ENCODE peak calls at places on chromosomes 1 and 21, in five cellular contexts. One of them, this sample, is unnamed. For H3K79me1, the result is how much of the 10 kb centered on the place peaks cover.

GRCh38 chr1:43021547-43022474 is 63.1 kb upstream of the SLC2A1 start:
- DNase-seq in H1: no peak
- DNase-seq in neuronal stem cell: no peak
- DNase-seq in mesenchymal stem cell: no peak
- DNase-seq in H9: no peak
- DNase-seq in this sample: no peak

GRCh38 chr1:225449261-225449660 is 21.4 kb upstream of the LBR start:
- DNase-seq in mesenchymal stem cell: no peak
- DNase-seq in neuronal stem cell: no peak
- DNase-seq in H9: no peak
- DNase-seq in H1: no peak
- DNase-seq in this sample: no peak

GRCh38 chr1:6099297-6099696 is 53.6 kb downstream of the KCNAB2 start:
- DNase-seq in H1: no peak
- DNase-seq in neuronal stem cell: no peak
- DNase-seq in mesenchymal stem cell: no peak
- DNase-seq in H9: no peak
- DNase-seq in this sample: no peak

GRCh38 chr1:9359898-9360297 is 67.2 kb downstream of the SPSB1 start:
- DNase-seq in H9: no peak
- DNase-seq in H1: no peak
- DNase-seq in mesenchymal stem cell: no peak
- DNase-seq in neuronal stem cell: no peak
- DNase-seq in this sample: no peak

GRCh38 chr1:28329395-28330153 is 734 bp downstream of the MED18 start:
- DNase-seq in H9: peak
- DNase-seq in mesenchymal stem cell: peak
- DNase-seq in H1: peak
- DNase-seq in neuronal stem cell: no peak
- DNase-seq in this sample: peak

GRCh38 chr1:12368646-12369045 is 138.8 kb downstream of the VPS13D start:
- DNase-seq in H1: no peak
- DNase-seq in H9: no peak
- DNase-seq in neuronal stem cell: no peak
- DNase-seq in mesenchymal stem cell: no peak
- DNase-seq in this sample: no peak

GRCh38 chr1:89953072-89953626 is 41.8 kb upstream of the ZNF326 start:
- DNase-seq in H9: peak
- DNase-seq in neuronal stem cell: no peak
- DNase-seq in mesenchymal stem cell: peak
- DNase-seq in H1: peak
- DNase-seq in this sample: peak

GRCh38 chr1:230972855-230973271 is 5.8 kb downstream of the TTC13 start:
- DNase-seq in H9: no peak
- DNase-seq in H1: no peak
- DNase-seq in mesenchymal stem cell: no peak
- DNase-seq in neuronal stem cell: no peak
- DNase-seq in this sample: peak

GRCh38 chr21:24123785-24124184 is 1483.5 kb downstream of the MRPL39 start:
- DNase-seq in H9: no peak
- DNase-seq in H1: no peak
- DNase-seq in neuronal stem cell: no peak
- DNase-seq in mesenchymal stem cell: no peak
- DNase-seq in this sample: peak

GRCh38 chr1:101148987-101149386 is 87.8 kb upstream of the S1PR1 start:
- DNase-seq in neuronal stem cell: no peak
- DNase-seq in H1: no peak
- DNase-seq in mesenchymal stem cell: no peak
- DNase-seq in H9: no peak
- DNase-seq in this sample: peak

GRCh38 chr1:202235856-202236837 is 42.5 kb downstream of the LGR6 start:
- DNase-seq in H9: peak
- DNase-seq in H1: peak
- DNase-seq in neuronal stem cell: peak
- DNase-seq in mesenchymal stem cell: peak
- DNase-seq in this sample: peak

GRCh38 chr1:41844255-41844654 is 74.5 kb downstream of the HIVEP3 start:
- DNase-seq in mesenchymal stem cell: no peak
- DNase-seq in H1: no peak
- DNase-seq in H9: no peak
- DNase-seq in neuronal stem cell: no peak
- DNase-seq in this sample: no peak

GRCh38 chr1:74474585-74474984 is 37.8 kb downstream of the LRRC53 start:
- DNase-seq in neuronal stem cell: no peak
- DNase-seq in H9: no peak
- DNase-seq in H1: no peak
- DNase-seq in mesenchymal stem cell: no peak
- DNase-seq in this sample: peak

GRCh38 chr1:196877964-196878363 is 9.9 kb upstream of the CFHR4 start:
- DNase-seq in H9: peak
- DNase-seq in neuronal stem cell: peak
- DNase-seq in H1: peak
- DNase-seq in mesenchymal stem cell: peak
- DNase-seq in this sample: peak

GRCh38 chr1:190098756-190099155 is 378.9 kb downstream of the BRINP3 start:
- DNase-seq in neuronal stem cell: no peak
- DNase-seq in H9: no peak
- DNase-seq in H1: no peak
- DNase-seq in mesenchymal stem cell: no peak
- DNase-seq in this sample: no peak

GRCh38 chr1:92291372-92291999 is 7.3 kb downstream of the GLMN start:
- DNase-seq in mesenchymal stem cell: peak
- DNase-seq in neuronal stem cell: no peak
- DNase-seq in H9: no peak
- DNase-seq in H1: no peak
- DNase-seq in this sample: peak

GRCh38 chr1:216523449-216524190 is 100.4 kb upstream of the USH2A start:
- DNase-seq in H1: no peak
- DNase-seq in H9: no peak
- DNase-seq in mesenchymal stem cell: peak
- DNase-seq in neuronal stem cell: no peak
- DNase-seq in this sample: peak

GRCh38 chr21:27631471-27631870 is 664.6 kb upstream of the ADAMTS5 start:
- DNase-seq in neuronal stem cell: no peak
- DNase-seq in H1: no peak
- DNase-seq in H9: no peak
- DNase-seq in mesenchymal stem cell: no peak
- DNase-seq in this sample: peak

DNA sequence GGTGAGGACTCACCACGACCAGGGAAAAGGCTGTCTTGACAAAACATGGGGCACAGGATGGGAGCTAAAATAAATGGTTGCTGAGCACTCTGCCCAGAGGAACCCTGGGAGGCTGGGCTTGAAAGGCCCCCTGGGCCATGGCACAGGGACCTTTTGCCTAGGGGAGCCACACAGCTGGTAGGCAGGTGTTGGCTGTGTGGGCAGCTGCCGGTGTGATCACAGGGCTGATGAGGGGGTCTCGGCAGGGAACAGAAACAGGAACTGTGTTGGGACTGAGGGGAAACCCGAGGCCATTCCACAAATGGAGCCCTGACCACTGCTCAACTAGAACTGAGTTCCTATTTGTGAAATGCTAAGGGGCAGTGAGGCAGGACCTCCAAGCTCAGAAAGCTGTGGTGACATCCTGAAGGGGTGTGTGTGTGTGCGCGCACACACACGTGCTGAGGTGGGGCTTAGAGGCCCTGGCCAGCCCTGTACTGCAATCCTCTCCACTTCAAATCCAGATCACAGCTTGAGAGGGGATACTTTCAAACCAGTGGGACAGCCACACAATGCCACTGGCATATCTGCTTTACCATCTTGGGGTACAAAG is 6.4 kb upstream of the THEM5 start:
- DNase-seq in neuronal stem cell: no peak
- DNase-seq in H9: no peak
- DNase-seq in mesenchymal stem cell: no peak
- DNase-seq in H1: no peak
- DNase-seq in this sample: no peak
- H2AK5ac ChIP-seq in neuronal stem cell: no peak
- H2AK5ac ChIP-seq in H9: no peak
- H2AK5ac ChIP-seq in mesenchymal stem cell: no peak
- H2AK5ac ChIP-seq in H1: no peak
- H2AK5ac ChIP-seq in this sample: no peak

GRCh38 chr1:187987236-187987776 is 1158.6 kb downstream of the PLA2G4A start:
- DNase-seq in mesenchymal stem cell: no peak
- DNase-seq in H1: no peak
- DNase-seq in H9: no peak
- DNase-seq in neuronal stem cell: no peak
- DNase-seq in this sample: no peak

GRCh38 chr1:187985897-187986654 is 1157.3 kb downstream of the PLA2G4A start:
- DNase-seq in mesenchymal stem cell: peak
- DNase-seq in H9: no peak
- DNase-seq in H1: no peak
- DNase-seq in neuronal stem cell: no peak
- DNase-seq in this sample: peak

DNA sequence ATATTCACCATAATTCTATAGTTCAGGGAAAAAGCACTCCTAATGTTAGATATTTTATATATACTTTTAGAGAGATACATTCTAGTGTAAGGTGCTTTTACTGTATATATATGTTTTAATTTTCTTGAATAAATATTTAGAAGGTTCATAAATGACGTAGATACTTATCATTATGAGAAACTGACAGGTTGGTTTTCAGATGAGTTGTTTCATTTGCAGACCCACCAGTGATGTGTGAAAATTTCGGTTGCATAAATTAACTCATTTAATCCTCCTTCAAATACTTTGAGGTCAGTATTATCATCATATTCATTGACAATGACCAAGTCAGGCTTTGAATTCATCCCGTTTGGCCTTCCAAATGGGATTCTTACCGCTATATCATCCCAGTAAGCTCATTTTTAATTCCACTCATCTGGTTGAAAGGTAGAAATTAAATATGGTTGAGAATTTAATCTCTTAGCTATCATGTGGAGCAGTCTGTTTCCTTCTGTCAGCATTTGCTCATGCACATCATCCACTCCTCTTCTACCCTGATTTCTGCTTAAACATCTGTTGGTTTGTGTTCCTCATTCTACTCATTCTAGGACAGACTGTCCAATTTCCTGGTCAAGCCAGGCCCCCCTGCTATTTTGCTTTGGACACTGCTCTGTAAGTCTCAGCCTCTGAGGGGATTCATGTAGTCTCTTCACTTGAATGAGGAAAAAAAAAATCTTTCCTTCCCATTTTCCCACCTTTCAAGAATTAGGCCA is 1156.6 kb downstream of the PLA2G4A start:
- DNase-seq in H1: no peak
- DNase-seq in mesenchymal stem cell: peak
- DNase-seq in H9: no peak
- DNase-seq in neuronal stem cell: no peak
- DNase-seq in this sample: no peak
- H2AFZ ChIP-seq in H1: peak
- H2AFZ ChIP-seq in mesenchymal stem cell: no peak
- H2AFZ ChIP-seq in H9: no peak
- H2AFZ ChIP-seq in neuronal stem cell: peak
- H2AFZ ChIP-seq in this sample: no peak

GRCh38 chr1:206690516-206690915 is 5.8 kb downstream of the MAPKAPK2 start:
- DNase-seq in mesenchymal stem cell: no peak
- DNase-seq in H1: no peak
- DNase-seq in neuronal stem cell: no peak
- DNase-seq in H9: no peak
- DNase-seq in this sample: no peak
- H3K79me1 ChIP-seq in mesenchymal stem cell: under half
- H3K79me1 ChIP-seq in H1: under half
- H3K79me1 ChIP-seq in neuronal stem cell: under half
- H3K79me1 ChIP-seq in H9: under half
- H3K79me1 ChIP-seq in this sample: half or more

DNA sequence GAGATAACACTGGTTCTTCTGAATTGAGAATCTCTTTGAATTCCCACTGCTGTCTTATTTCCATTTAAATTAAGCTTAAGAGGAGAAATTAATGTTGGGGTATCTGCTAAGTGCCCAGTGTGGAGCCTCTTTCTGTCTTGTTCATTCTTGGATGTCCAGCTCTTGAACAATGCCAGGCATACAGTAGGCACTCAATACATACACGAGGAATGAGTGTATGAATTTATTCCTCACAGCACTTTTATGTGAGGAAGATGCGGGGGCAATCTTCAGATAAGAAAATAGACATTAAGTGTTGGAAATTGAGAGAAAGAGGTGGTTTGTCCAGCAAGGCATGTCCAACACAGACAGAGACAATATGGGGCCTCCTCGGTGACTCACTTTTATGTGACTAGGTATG is 11.8 kb upstream of the ATF3 start:
- DNase-seq in H9: no peak
- DNase-seq in mesenchymal stem cell: no peak
- DNase-seq in H1: no peak
- DNase-seq in neuronal stem cell: no peak
- DNase-seq in this sample: no peak
- H2AK5ac ChIP-seq in H9: no peak
- H2AK5ac ChIP-seq in mesenchymal stem cell: peak
- H2AK5ac ChIP-seq in H1: no peak
- H2AK5ac ChIP-seq in neuronal stem cell: no peak
- H2AK5ac ChIP-seq in this sample: peak